ENCODE peak calls at places on chromosome 11, in nine cellular contexts. D, K, V, T, M, R, O, H and Z are unnamed samples. For H3K4me1, the result is how much of the 10 kb centered on the place peaks cover.

GRCh38 chr11:65506770-65507485 is 8.1 kb downstream of the MALAT1 start:
- DNase-seq in K (peak), R (no peak), O (peak), V (peak), D (no peak), M (peak), T (peak), H (peak), Z (peak)

GRCh38 chr11:104001474-104001873 is 35.0 kb upstream of the DDI1 start:
- DNase-seq in H (peak), M (no peak), T (no peak), K (no peak), D (no peak), V (no peak), R (no peak), O (no peak), Z (no peak)

GRCh38 chr11:58594826-58595225 is 16.0 kb downstream of the ZFP91 start:
- DNase-seq in R (no peak), D (no peak), O (no peak), V (no peak), T (no peak), H (no peak), M (no peak), K (no peak), Z (no peak)

GRCh38 chr11:45857834-45858492 is 10.7 kb downstream of the CRY2 start:
- DNase-seq in D (peak), O (peak), V (peak), K (no peak), M (no peak), H (peak), T (no peak), R (no peak), Z (peak)

GRCh38 chr11:69752890-69753289 is 22.3 kb downstream of the FGF4 start:
- DNase-seq in T (no peak), H (no peak), M (no peak), O (no peak), V (no peak), K (no peak), R (no peak), D (no peak), Z (no peak)

GRCh38 chr11:23976776-23977380 is 520.0 kb upstream of the LUZP2 start:
- DNase-seq in O (no peak), V (no peak), D (no peak), M (no peak), R (no peak), H (peak), T (no peak), K (no peak), Z (no peak)

GRCh38 chr11:33656768-33657167 is 43.9 kb downstream of the C11orf91 start:
- DNase-seq in T (no peak), K (no peak), D (no peak), V (no peak), R (no peak), H (no peak), O (no peak), M (no peak), Z (no peak)

GRCh38 chr11:2138436-2139117 is 612 bp downstream of the IGF2 start:
- DNase-seq in M (no peak), O (no peak), K (no peak), D (no peak), T (peak), R (no peak), V (no peak), H (no peak), Z (no peak)

GRCh38 chr11:127000991-127001390 is 421 bp upstream of the KIRREL3 start:
- DNase-seq in D (no peak), T (peak), R (no peak), K (no peak), V (no peak), M (no peak), H (peak), O (no peak), Z (no peak)

GRCh38 chr11:76424379-76424778 is 20.4 kb upstream of the EMSY start:
- DNase-seq in K (no peak), O (no peak), H (no peak), V (no peak), D (no peak), T (no peak), M (peak), R (no peak), Z (no peak)

GRCh38 chr11:76424891-76425290 is 19.9 kb upstream of the EMSY start:
- DNase-seq in M (peak), R (no peak), D (no peak), O (no peak), K (no peak), T (no peak), V (no peak), H (no peak), Z (no peak)

GRCh38 chr11:76426660-76427059 is 18.2 kb upstream of the EMSY start:
- DNase-seq in H (no peak), O (no peak), M (no peak), V (no peak), D (no peak), R (no peak), T (no peak), K (no peak), Z (no peak)
- H3K4me3 ChIP-seq in H (no peak), O (no peak), M (no peak), V (no peak), D (no peak), R (no peak), T (no peak), K (no peak), Z (no peak)

DNA sequence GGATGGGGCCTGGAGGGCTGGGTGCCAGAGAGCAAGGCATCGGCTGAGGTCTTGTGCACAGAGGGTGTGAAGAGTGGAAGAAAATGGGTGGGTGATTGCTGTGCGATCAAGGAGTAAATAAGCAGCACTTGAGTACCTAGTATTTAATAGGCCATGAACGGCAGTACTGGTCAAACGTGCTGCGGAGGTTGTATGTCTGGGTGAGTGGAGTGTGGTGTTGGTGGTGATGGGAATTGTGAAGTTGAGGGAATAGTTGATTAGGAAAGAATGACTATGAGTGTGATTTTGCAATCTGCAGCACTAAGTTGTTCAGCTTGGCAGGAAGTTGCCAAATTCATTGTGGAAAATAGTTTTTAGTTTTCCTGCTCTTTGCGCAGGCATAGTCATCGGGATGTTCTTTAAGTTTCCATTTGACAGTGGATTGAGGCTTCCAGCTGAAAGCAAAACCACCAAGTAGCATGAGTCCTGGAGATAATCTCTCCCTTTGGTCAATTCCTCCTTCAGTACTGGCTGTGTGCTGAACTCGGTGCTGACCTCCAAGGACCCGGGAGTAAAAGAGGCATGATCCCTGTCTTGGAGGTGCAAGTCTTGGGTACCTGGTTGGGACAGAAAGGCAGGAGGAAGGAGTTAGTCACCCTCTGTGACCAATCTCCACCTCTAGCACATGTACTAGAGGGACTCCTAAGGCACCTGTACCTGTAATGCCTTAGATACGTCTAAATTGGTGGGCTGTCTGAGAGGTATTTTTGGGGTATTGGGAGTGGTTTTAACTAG is 2.1 kb downstream of the PANX1 start:
- DNase-seq in O (peak), D (peak), V (no peak), K (no peak), M (no peak), R (no peak), T (no peak), H (peak), Z (no peak)
- H3K4me1 ChIP-seq in O (half or more), D (under half), V (under half), K (under half), M (under half), R (half or more), T (under half), H (half or more), Z (under half)

DNA sequence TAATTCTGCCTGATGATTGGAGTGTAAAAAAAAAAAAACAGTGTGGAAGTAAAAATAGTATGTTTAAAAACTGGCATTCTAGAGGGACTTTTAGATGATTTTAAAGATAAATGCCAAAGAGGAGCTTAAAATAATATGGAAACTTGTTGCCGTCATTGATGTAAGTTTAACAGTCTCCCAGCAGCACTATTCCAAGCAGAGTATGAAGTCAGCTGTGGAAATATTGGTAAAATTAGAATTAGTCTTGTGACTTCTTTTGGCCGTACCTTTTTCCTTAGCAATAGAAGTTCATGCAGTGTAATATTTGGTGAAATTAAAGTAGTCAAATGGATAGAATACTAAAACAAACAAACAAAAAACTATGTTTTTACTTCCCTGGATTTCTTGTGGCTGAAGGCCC is 134.9 kb downstream of the METTL15 start:
- DNase-seq in O (no peak), T (no peak), V (no peak), K (no peak), M (no peak), H (no peak), R (no peak), D (no peak), Z (no peak)
- H3K4me3 ChIP-seq in O (no peak), T (no peak), V (no peak), K (peak), M (no peak), H (no peak), R (no peak), D (no peak), Z (no peak)

GRCh38 chr11:128468106-128468505 is 119.3 kb downstream of the ETS1 start:
- DNase-seq in O (no peak), K (no peak), V (no peak), R (no peak), H (no peak), M (peak), T (no peak), D (no peak), Z (no peak)
- H3K4me1 ChIP-seq in O (under half), K (under half), V (under half), R (half or more), H (half or more), M (half or more), T (under half), D (under half), Z (under half)

GRCh38 chr11:120079750-120080610 is 57.9 kb downstream of the TRIM29 start:
- DNase-seq in R (no peak), M (no peak), O (no peak), K (no peak), V (peak), H (no peak), T (no peak), D (no peak), Z (no peak)
- H3K4me3 ChIP-seq in R (no peak), M (no peak), O (no peak), K (no peak), V (no peak), H (no peak), T (no peak), D (no peak), Z (no peak)

GRCh38 chr11:7548659-7549283 is 35.0 kb downstream of the PPFIBP2 start:
- DNase-seq in D (no peak), K (no peak), H (no peak), M (peak), O (no peak), T (peak), V (no peak), R (no peak), Z (no peak)

GRCh38 chr11:7549681-7550080 is 35.9 kb downstream of the PPFIBP2 start:
- DNase-seq in K (no peak), T (no peak), V (no peak), M (peak), D (no peak), O (no peak), R (no peak), H (no peak), Z (no peak)

GRCh38 chr11:7547091-7547490 is 33.3 kb downstream of the PPFIBP2 start:
- DNase-seq in D (no peak), M (no peak), H (no peak), K (no peak), R (no peak), O (no peak), V (no peak), T (no peak), Z (no peak)

GRCh38 chr11:7546324-7546791 is 32.6 kb downstream of the PPFIBP2 start:
- DNase-seq in K (no peak), M (no peak), V (no peak), T (no peak), R (no peak), O (no peak), H (no peak), D (no peak), Z (no peak)

GRCh38 chr11:7547687-7548086 is 33.9 kb downstream of the PPFIBP2 start:
- DNase-seq in O (no peak), V (no peak), M (no peak), T (no peak), H (no peak), D (no peak), K (no peak), R (no peak), Z (no peak)
- H3K4me1 ChIP-seq in O (under half), V (under half), M (under half), T (under half), H (under half), D (under half), K (under half), R (under half), Z (under half)

DNA sequence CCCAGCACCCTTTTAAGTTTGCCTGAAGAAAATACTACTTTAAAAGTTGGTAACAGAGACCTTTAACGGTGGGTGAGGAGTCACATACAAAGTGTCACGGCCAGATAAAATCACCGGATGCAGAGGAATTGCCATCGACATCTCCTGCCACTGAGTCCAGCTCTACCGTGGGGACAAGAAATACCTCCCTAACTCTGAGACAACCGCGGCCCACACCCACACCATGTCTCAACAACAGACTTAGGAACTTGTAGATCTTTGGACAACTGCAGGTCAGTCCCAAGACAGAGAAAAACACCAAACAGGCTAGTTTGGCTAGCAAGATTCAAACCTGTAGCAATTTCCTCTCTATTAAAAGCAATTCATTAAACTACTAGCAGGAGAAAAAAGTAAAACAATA is 669 bp downstream of the ETS1 start:
- DNase-seq in R (no peak), O (peak), H (no peak), V (no peak), M (no peak), K (no peak), D (no peak), T (no peak), Z (no peak)
- H3K4me3 ChIP-seq in R (peak), O (no peak), H (no peak), V (peak), M (no peak), K (no peak), D (no peak), T (no peak), Z (peak)

GRCh38 chr11:129273944-129274343 is 81.8 kb upstream of the ARHGAP32 start:
- DNase-seq in R (no peak), O (no peak), M (no peak), K (no peak), T (no peak), D (no peak), V (no peak), H (no peak), Z (no peak)
- H3K4me1 ChIP-seq in R (under half), O (under half), M (under half), K (under half), T (under half), D (under half), V (under half), H (under half), Z (under half)

DNA sequence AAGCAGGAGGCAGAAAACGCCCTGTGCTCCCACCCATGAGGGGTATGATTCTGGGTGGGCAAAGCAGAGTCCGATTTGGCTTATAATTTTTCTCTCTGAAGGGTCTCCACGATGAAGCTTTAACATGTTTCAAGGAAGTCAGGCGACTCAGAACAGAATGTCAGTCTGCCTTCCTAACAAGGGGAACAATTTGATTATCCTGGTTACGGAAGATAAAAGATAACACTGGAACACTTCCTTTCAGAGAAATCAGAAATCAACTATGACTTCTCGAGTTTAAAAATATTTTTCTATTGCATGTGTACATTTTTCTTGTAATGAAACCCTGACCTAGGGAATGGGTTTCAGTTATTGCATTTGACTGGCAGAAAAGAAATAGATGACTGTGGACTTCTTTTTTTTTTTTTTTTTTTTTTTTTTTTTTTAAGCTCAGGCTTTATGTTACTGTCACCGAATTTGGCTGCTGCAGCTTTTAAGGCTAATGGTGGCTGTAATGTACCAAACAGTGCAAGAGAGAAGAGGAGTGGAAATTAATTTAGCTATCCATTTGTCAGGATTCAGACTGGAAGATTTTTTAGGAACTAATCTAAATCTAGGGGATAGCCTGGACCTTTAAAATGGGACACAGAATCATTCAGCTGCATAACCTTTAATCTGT is 297.7 kb downstream of the CADM1 start:
- DNase-seq in K (no peak), O (no peak), R (no peak), M (no peak), H (no peak), T (no peak), D (no peak), V (no peak), Z (no peak)
- H3K4me3 ChIP-seq in K (no peak), O (no peak), R (no peak), M (no peak), H (no peak), T (no peak), D (no peak), V (no peak), Z (no peak)

DNA sequence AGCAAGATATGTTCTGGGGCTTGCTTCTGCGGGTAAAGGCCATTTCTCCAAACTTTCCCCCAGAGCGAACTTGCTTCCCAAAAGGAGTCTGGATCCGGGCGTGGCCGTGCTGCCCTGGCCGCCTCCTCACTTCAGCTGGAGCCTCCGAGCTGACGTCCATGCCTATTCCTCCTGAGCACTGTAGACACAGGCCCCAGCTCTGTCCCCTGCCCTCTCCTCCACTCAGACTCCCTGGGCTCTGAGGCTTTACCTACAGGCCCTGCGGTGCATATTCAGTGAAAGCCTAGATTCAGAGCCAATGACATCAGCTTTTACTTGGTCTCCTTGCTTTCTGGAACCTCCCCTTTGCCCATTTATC is 9.6 kb downstream of the LRP5 start:
- DNase-seq in D (no peak), R (no peak), V (no peak), H (no peak), O (no peak), M (no peak), K (no peak), T (no peak), Z (no peak)
- H3K4me1 ChIP-seq in D (under half), R (under half), V (under half), H (under half), O (under half), M (under half), K (under half), T (under half), Z (under half)